ENCODE peak calls at places on chromosomes 12 and 14, in nine cellular contexts. One of them, this sample, is unnamed.

GRCh38 chr12:59453461-59453860 is 142.4 kb upstream of the SLC16A7 start:
- DNase-seq in astrocyte of the spinal cord: no peak
- DNase-seq in K562: no peak
- DNase-seq in spleen: no peak
- DNase-seq in Calu3: no peak
- DNase-seq in AG04450: no peak
- DNase-seq in cardiac muscle cell: no peak
- DNase-seq in neural crest cell: no peak
- DNase-seq in psoas muscle: no peak
- DNase-seq in this sample: peak

GRCh38 chr12:105100998-105101397 is 6.5 kb upstream of the WASHC4 start:
- DNase-seq in astrocyte of the spinal cord: no peak
- DNase-seq in K562: no peak
- DNase-seq in spleen: no peak
- DNase-seq in Calu3: no peak
- DNase-seq in AG04450: no peak
- DNase-seq in cardiac muscle cell: no peak
- DNase-seq in neural crest cell: no peak
- DNase-seq in psoas muscle: no peak
- DNase-seq in this sample: no peak

GRCh38 chr12:53265783-53266182 is 2.3 kb upstream of the ESPL1 start:
- DNase-seq in astrocyte of the spinal cord: no peak
- DNase-seq in K562: no peak
- DNase-seq in spleen: no peak
- DNase-seq in Calu3: no peak
- DNase-seq in AG04450: no peak
- DNase-seq in cardiac muscle cell: no peak
- DNase-seq in neural crest cell: no peak
- DNase-seq in psoas muscle: no peak
- DNase-seq in this sample: no peak

GRCh38 chr12:38556647-38557046 is 240.1 kb downstream of the ALG10B start:
- DNase-seq in astrocyte of the spinal cord: no peak
- DNase-seq in K562: no peak
- DNase-seq in spleen: no peak
- DNase-seq in Calu3: no peak
- DNase-seq in AG04450: no peak
- DNase-seq in cardiac muscle cell: no peak
- DNase-seq in neural crest cell: no peak
- DNase-seq in psoas muscle: no peak
- DNase-seq in this sample: no peak

GRCh38 chr12:121669525-121669908 is at the start of gene MORN3:
- DNase-seq in astrocyte of the spinal cord: no peak
- DNase-seq in K562: no peak
- DNase-seq in spleen: no peak
- DNase-seq in Calu3: no peak
- DNase-seq in AG04450: no peak
- DNase-seq in cardiac muscle cell: no peak
- DNase-seq in neural crest cell: no peak
- DNase-seq in psoas muscle: no peak
- DNase-seq in this sample: no peak

GRCh38 chr12:32002848-32003493 is 43.8 kb downstream of the RESF1 start:
- DNase-seq in astrocyte of the spinal cord: no peak
- DNase-seq in K562: no peak
- DNase-seq in spleen: no peak
- DNase-seq in Calu3: no peak
- DNase-seq in AG04450: no peak
- DNase-seq in cardiac muscle cell: no peak
- DNase-seq in neural crest cell: no peak
- DNase-seq in psoas muscle: no peak
- DNase-seq in this sample: no peak

GRCh38 chr12:52924764-52925716 is 20.2 kb upstream of the KRT8 start:
- DNase-seq in astrocyte of the spinal cord: peak
- DNase-seq in K562: peak
- DNase-seq in spleen: no peak
- DNase-seq in Calu3: peak
- DNase-seq in AG04450: peak
- DNase-seq in cardiac muscle cell: peak
- DNase-seq in neural crest cell: no peak
- DNase-seq in psoas muscle: no peak
- DNase-seq in this sample: no peak

GRCh38 chr12:11749943-11750690 is 100.6 kb downstream of the ETV6 start:
- DNase-seq in astrocyte of the spinal cord: no peak
- DNase-seq in K562: no peak
- DNase-seq in spleen: no peak
- DNase-seq in Calu3: no peak
- DNase-seq in AG04450: no peak
- DNase-seq in cardiac muscle cell: no peak
- DNase-seq in neural crest cell: no peak
- DNase-seq in psoas muscle: no peak
- DNase-seq in this sample: no peak

GRCh38 chr12:6074979-6075585 is 49.4 kb downstream of the VWF start:
- DNase-seq in astrocyte of the spinal cord: no peak
- DNase-seq in K562: no peak
- DNase-seq in spleen: peak
- DNase-seq in Calu3: no peak
- DNase-seq in AG04450: no peak
- DNase-seq in cardiac muscle cell: no peak
- DNase-seq in neural crest cell: no peak
- DNase-seq in psoas muscle: peak
- DNase-seq in this sample: peak

GRCh38 chr14:73500360-73500759 is 9.6 kb downstream of the RIOX1 start:
- DNase-seq in astrocyte of the spinal cord: no peak
- DNase-seq in K562: no peak
- DNase-seq in spleen: no peak
- DNase-seq in Calu3: no peak
- DNase-seq in AG04450: no peak
- DNase-seq in cardiac muscle cell: no peak
- DNase-seq in neural crest cell: no peak
- DNase-seq in psoas muscle: no peak
- DNase-seq in this sample: no peak
- TF ChIP-seq CTCF in astrocyte of the spinal cord: no peak
- TF ChIP-seq CTCF in K562: no peak
- TF ChIP-seq CTCF in spleen: no peak
- TF ChIP-seq CTCF in Calu3: no peak
- TF ChIP-seq CTCF in AG04450: no peak
- TF ChIP-seq CTCF in cardiac muscle cell: no peak
- TF ChIP-seq CTCF in neural crest cell: no peak
- TF ChIP-seq CTCF in psoas muscle: no peak
- TF ChIP-seq CTCF in this sample: no peak

GRCh38 chr12:13504074-13504473 is 307.5 kb downstream of the EMP1 start:
- DNase-seq in astrocyte of the spinal cord: peak
- DNase-seq in K562: no peak
- DNase-seq in spleen: no peak
- DNase-seq in Calu3: no peak
- DNase-seq in AG04450: no peak
- DNase-seq in cardiac muscle cell: no peak
- DNase-seq in neural crest cell: no peak
- DNase-seq in psoas muscle: no peak
- DNase-seq in this sample: no peak
- TF ChIP-seq CTCF in astrocyte of the spinal cord: no peak
- TF ChIP-seq CTCF in K562: no peak
- TF ChIP-seq CTCF in spleen: no peak
- TF ChIP-seq CTCF in Calu3: no peak
- TF ChIP-seq CTCF in AG04450: no peak
- TF ChIP-seq CTCF in cardiac muscle cell: no peak
- TF ChIP-seq CTCF in neural crest cell: no peak
- TF ChIP-seq CTCF in psoas muscle: no peak
- TF ChIP-seq CTCF in this sample: no peak

GRCh38 chr12:30965613-30965985 is 39.1 kb downstream of the TSPAN11 start:
- DNase-seq in astrocyte of the spinal cord: no peak
- DNase-seq in K562: no peak
- DNase-seq in spleen: peak
- DNase-seq in Calu3: peak
- DNase-seq in AG04450: no peak
- DNase-seq in cardiac muscle cell: no peak
- DNase-seq in neural crest cell: no peak
- DNase-seq in psoas muscle: no peak
- DNase-seq in this sample: no peak
- TF ChIP-seq CTCF in astrocyte of the spinal cord: peak
- TF ChIP-seq CTCF in K562: peak
- TF ChIP-seq CTCF in spleen: no peak
- TF ChIP-seq CTCF in Calu3: no peak
- TF ChIP-seq CTCF in AG04450: peak
- TF ChIP-seq CTCF in cardiac muscle cell: peak
- TF ChIP-seq CTCF in neural crest cell: peak
- TF ChIP-seq CTCF in psoas muscle: peak
- TF ChIP-seq CTCF in this sample: no peak

DNA sequence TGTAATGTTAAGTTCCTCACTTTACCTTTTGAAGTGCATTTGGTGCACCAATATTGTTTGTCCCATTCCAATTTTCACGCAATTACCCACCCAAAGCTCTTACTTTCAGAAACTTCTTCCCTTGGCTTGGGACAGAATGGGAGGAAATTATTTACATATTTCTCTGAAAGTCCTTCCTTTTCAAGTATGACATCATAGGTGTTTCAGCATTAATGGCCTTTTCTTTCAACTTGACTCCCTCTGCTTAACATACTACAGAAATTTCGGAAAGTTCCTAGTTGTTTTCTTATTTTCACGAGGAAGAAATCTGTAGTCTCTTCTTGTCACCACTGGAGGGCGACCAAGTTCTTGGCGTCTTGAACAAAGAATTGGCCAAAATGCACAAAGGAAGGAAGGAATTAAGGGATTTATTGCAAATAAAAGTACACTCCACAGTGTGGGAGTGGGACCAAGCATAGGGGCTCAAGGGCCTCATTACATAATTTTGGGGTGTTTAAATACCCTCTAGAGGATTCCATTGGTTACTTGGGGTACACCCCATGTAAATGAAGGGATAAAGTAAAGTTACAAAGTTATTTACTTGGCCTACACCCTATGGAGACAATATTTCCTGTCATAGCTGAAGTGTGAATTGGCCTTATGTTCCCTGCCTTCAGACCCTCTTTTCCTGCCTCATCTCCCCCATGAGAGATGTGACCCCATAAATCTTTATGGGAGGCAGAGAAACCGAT is 70.5 kb downstream of the RPL10L start:
- DNase-seq in astrocyte of the spinal cord: peak
- DNase-seq in K562: peak
- DNase-seq in spleen: no peak
- DNase-seq in Calu3: peak
- DNase-seq in AG04450: no peak
- DNase-seq in cardiac muscle cell: peak
- DNase-seq in neural crest cell: peak
- DNase-seq in psoas muscle: no peak
- DNase-seq in this sample: peak
- TF ChIP-seq CTCF in astrocyte of the spinal cord: peak
- TF ChIP-seq CTCF in K562: peak
- TF ChIP-seq CTCF in spleen: no peak
- TF ChIP-seq CTCF in Calu3: no peak
- TF ChIP-seq CTCF in AG04450: no peak
- TF ChIP-seq CTCF in cardiac muscle cell: peak
- TF ChIP-seq CTCF in neural crest cell: peak
- TF ChIP-seq CTCF in psoas muscle: no peak
- TF ChIP-seq CTCF in this sample: peak

GRCh38 chr12:51891843-51892242 is 3.9 kb downstream of the ANKRD33 start:
- DNase-seq in astrocyte of the spinal cord: no peak
- DNase-seq in K562: peak
- DNase-seq in spleen: no peak
- DNase-seq in Calu3: no peak
- DNase-seq in AG04450: no peak
- DNase-seq in cardiac muscle cell: no peak
- DNase-seq in neural crest cell: no peak
- DNase-seq in psoas muscle: no peak
- DNase-seq in this sample: no peak
- TF ChIP-seq CTCF in astrocyte of the spinal cord: peak
- TF ChIP-seq CTCF in K562: no peak
- TF ChIP-seq CTCF in spleen: no peak
- TF ChIP-seq CTCF in Calu3: no peak
- TF ChIP-seq CTCF in AG04450: peak
- TF ChIP-seq CTCF in cardiac muscle cell: peak
- TF ChIP-seq CTCF in neural crest cell: peak
- TF ChIP-seq CTCF in psoas muscle: peak
- TF ChIP-seq CTCF in this sample: peak

GRCh38 chr14:34931206-34931605 is 51.6 kb upstream of the SRP54 start:
- DNase-seq in astrocyte of the spinal cord: no peak
- DNase-seq in K562: no peak
- DNase-seq in spleen: no peak
- DNase-seq in Calu3: peak
- DNase-seq in AG04450: no peak
- DNase-seq in cardiac muscle cell: no peak
- DNase-seq in neural crest cell: no peak
- DNase-seq in psoas muscle: no peak
- DNase-seq in this sample: no peak
- TF ChIP-seq CTCF in astrocyte of the spinal cord: no peak
- TF ChIP-seq CTCF in K562: no peak
- TF ChIP-seq CTCF in spleen: no peak
- TF ChIP-seq CTCF in Calu3: no peak
- TF ChIP-seq CTCF in AG04450: no peak
- TF ChIP-seq CTCF in cardiac muscle cell: no peak
- TF ChIP-seq CTCF in neural crest cell: no peak
- TF ChIP-seq CTCF in psoas muscle: no peak
- TF ChIP-seq CTCF in this sample: no peak

GRCh38 chr12:94209240-94209639 is 60.9 kb downstream of the PLXNC1 start:
- DNase-seq in astrocyte of the spinal cord: no peak
- DNase-seq in K562: no peak
- DNase-seq in spleen: no peak
- DNase-seq in Calu3: no peak
- DNase-seq in AG04450: no peak
- DNase-seq in cardiac muscle cell: no peak
- DNase-seq in neural crest cell: no peak
- DNase-seq in psoas muscle: no peak
- DNase-seq in this sample: no peak

GRCh38 chr12:94211011-94211410 is 62.6 kb downstream of the PLXNC1 start:
- DNase-seq in astrocyte of the spinal cord: no peak
- DNase-seq in K562: no peak
- DNase-seq in spleen: no peak
- DNase-seq in Calu3: no peak
- DNase-seq in AG04450: no peak
- DNase-seq in cardiac muscle cell: no peak
- DNase-seq in neural crest cell: no peak
- DNase-seq in psoas muscle: no peak
- DNase-seq in this sample: no peak

GRCh38 chr12:94206886-94207285 is 58.5 kb downstream of the PLXNC1 start:
- DNase-seq in astrocyte of the spinal cord: no peak
- DNase-seq in K562: no peak
- DNase-seq in spleen: no peak
- DNase-seq in Calu3: no peak
- DNase-seq in AG04450: no peak
- DNase-seq in cardiac muscle cell: no peak
- DNase-seq in neural crest cell: no peak
- DNase-seq in psoas muscle: no peak
- DNase-seq in this sample: no peak

GRCh38 chr12:94207467-94208432 is 59.4 kb downstream of the PLXNC1 start:
- DNase-seq in astrocyte of the spinal cord: peak
- DNase-seq in K562: no peak
- DNase-seq in spleen: no peak
- DNase-seq in Calu3: no peak
- DNase-seq in AG04450: no peak
- DNase-seq in cardiac muscle cell: no peak
- DNase-seq in neural crest cell: no peak
- DNase-seq in psoas muscle: no peak
- DNase-seq in this sample: no peak

GRCh38 chr12:94208433-94208921 is 60.1 kb downstream of the PLXNC1 start:
- DNase-seq in astrocyte of the spinal cord: no peak
- DNase-seq in K562: no peak
- DNase-seq in spleen: no peak
- DNase-seq in Calu3: no peak
- DNase-seq in AG04450: no peak
- DNase-seq in cardiac muscle cell: no peak
- DNase-seq in neural crest cell: no peak
- DNase-seq in psoas muscle: no peak
- DNase-seq in this sample: no peak
- TF ChIP-seq CTCF in astrocyte of the spinal cord: no peak
- TF ChIP-seq CTCF in K562: no peak
- TF ChIP-seq CTCF in spleen: no peak
- TF ChIP-seq CTCF in Calu3: no peak
- TF ChIP-seq CTCF in AG04450: no peak
- TF ChIP-seq CTCF in cardiac muscle cell: no peak
- TF ChIP-seq CTCF in neural crest cell: no peak
- TF ChIP-seq CTCF in psoas muscle: no peak
- TF ChIP-seq CTCF in this sample: no peak

This sample was measured in nephron progenitor cell.